ENCODE peak calls at places on chromosomes 4 and X, in six cellular contexts. T is psoas muscle, E is endodermal cell, Q is lower lobe of right lung, C is thoracic aorta, W is breast epithelium. A is an unnamed sample.
A peak's percentile ranks its signal among the peaks of the same experiment; 100 is the strongest.

GRCh38 chrX:17597836-17598434 is 139.4 kb upstream of the SCML1 start:
- DNase-seq in T (peak; percentile 64), E (no peak), Q (peak; percentile 64), C (peak; percentile 65), W (peak; percentile 67), A (peak; percentile 74)

GRCh38 chr4:78166582-78166981 is 109.5 kb downstream of the FRAS1 start:
- DNase-seq in T (no peak), E (no peak), Q (no peak), C (no peak), W (no peak), A (no peak)

GRCh38 chrX:81120936-81121351 is 80.8 kb downstream of the HMGN5 start:
- DNase-seq in T (peak; percentile 19), E (peak; percentile 74), Q (peak; percentile 43), C (no peak), W (no peak), A (peak; percentile 26)

GRCh38 chrX:20488473-20488872 is 221.8 kb upstream of the RPS6KA3 start:
- DNase-seq in T (no peak), E (no peak), Q (no peak), C (no peak), W (no peak), A (no peak)

GRCh38 chrX:84501798-84502628 is at the start of gene HDX:
- DNase-seq in T (peak; percentile 85), E (peak; percentile 86), Q (peak; percentile 90), C (peak; percentile 51), W (peak; percentile 70), A (peak; percentile 71)

GRCh38 chr4:85964298-85964697 is 395.6 kb downstream of the MAPK10 start:
- DNase-seq in T (no peak), E (no peak), Q (no peak), C (no peak), W (no peak), A (no peak)

GRCh38 chr4:140736669-140737343 is 19.4 kb downstream of the TBC1D9 start:
- DNase-seq in T (no peak), E (no peak), Q (no peak), C (no peak), W (no peak), A (no peak)

GRCh38 chrX:144275403-144275802 is 391.5 kb downstream of the UBE2NL start:
- DNase-seq in T (no peak), E (no peak), Q (no peak), C (no peak), W (no peak), A (no peak)

GRCh38 chr4:109332926-109333464 is 30.5 kb upstream of the COL25A1 start:
- DNase-seq in T (no peak), E (peak; percentile 88), Q (no peak), C (no peak), W (no peak), A (no peak)

GRCh38 chr4:649751-650310 is 24.2 kb downstream of the ATP5ME start:
- DNase-seq in T (no peak), E (no peak), Q (peak; percentile 36), C (no peak), W (no peak), A (no peak)

GRCh38 chr4:25128671-25129070 is 31.6 kb downstream of the SEPSECS start:
- DNase-seq in T (no peak), E (no peak), Q (no peak), C (no peak), W (no peak), A (no peak)

DNA sequence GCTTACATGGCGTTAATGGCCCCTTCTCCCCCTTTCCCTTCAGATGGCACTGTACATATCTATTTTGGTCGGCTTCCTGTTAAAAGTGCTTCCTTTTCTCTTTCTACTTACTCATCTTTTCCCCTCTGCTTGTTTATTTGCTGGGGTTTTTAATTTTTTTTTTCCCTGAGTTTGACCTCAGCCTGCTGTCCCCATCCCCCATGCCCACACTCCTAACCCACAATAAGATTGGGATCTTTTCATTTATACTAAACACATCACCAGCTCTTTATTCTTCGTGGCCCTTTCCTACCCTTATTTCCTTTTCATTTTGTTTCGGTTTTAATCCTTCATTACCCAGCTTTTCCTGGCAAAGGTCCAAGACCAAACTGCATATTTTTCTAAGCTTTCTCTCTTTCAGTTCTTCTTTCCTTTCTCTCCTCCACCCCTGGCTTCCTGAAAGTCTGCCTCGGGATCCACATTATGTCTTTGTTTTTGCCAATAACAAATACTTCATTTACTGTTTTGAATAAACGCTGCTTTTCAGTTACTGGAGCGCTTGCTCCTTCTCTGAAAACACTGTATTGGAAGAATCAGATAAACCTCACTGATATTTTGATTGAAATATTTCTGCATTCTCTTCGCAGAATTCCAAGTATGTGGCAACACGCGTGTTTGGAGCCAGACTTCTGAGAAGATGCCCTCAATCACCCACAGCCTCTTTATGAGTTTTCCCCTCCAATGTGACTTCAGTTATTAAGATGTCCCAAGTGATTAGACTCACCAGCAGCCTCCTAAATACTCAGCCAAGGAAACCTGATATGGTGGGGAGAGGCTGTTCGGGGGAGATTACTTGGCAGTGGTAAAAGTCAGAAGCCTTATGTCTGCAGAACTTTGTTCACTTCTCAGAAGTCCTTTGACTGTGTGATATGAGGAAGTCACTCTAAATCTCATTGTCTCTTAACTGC is 151.8 kb upstream of the USP9X start:
- DNase-seq in T (no peak), E (no peak), Q (no peak), C (no peak), W (no peak), A (no peak)
- H3K27ac ChIP-seq in T (peak overlapping the region; percentile 41), E (peak overlapping the region; percentile 7), Q (peak overlapping the region; percentile 64), C (peak overlapping the region; percentile 27), W (peak overlapping the region; percentile 56), A (no peak overlapping the region)

DNA sequence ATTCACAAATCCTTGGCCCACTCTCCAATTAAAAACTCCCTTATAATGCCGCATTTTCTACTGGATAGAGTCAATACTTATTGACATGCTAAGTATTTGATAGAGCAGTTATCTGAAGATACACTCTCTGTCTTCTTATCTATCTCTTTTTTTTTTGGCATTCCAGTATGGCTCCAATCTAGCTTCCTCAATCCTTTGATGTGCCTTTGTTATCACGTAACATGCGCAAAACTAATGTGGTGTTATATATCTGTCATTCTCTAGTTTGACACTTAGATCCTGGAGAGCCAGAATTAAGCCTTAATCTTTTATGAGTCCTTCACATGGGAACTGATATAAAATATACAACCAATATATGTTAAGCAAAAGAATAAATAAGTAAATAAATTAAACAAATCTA is 54.7 kb downstream of the VSIG4 start:
- DNase-seq in T (no peak), E (no peak), Q (no peak), C (no peak), W (no peak), A (no peak)
- H3K27ac ChIP-seq in T (no peak overlapping the region), E (no peak overlapping the region), Q (no peak overlapping the region), C (no peak overlapping the region), W (no peak overlapping the region), A (no peak overlapping the region)

DNA sequence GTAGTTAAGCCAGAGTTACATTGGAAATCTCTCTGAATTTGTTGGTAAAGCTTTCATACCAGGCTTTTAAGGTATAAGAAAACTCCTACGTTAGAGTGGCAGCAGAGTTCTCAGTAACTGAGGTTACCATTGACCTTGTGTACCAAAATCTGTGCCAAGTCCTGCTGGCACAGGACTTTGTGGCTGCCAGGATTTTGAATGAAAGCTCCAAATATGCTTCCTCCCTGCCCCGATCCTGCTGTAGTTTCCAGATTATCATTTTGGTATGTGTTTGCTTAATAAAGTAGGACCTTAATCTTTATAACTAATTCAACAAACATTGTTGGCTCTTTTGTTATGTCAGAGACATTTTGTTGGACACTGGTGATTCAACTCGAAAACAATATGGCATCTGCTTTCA is 36.6 kb downstream of the SPARCL1 start:
- DNase-seq in T (no peak), E (no peak), Q (no peak), C (no peak), W (no peak), A (no peak)
- H3K27ac ChIP-seq in T (no peak overlapping the region), E (no peak overlapping the region), Q (peak overlapping the region; percentile 54), C (peak overlapping the region; percentile 40), W (no peak overlapping the region), A (no peak overlapping the region)

GRCh38 chrX:41452565-41452964 is 5.4 kb downstream of the NYX start:
- DNase-seq in T (no peak), E (no peak), Q (no peak), C (no peak), W (no peak), A (no peak)

GRCh38 chrX:41447897-41448296 is 754 bp downstream of the NYX start:
- DNase-seq in T (no peak), E (no peak), Q (no peak), C (no peak), W (no peak), A (no peak)

GRCh38 chrX:41445781-41446358 is 1.3 kb upstream of the NYX start:
- DNase-seq in T (peak; percentile 20), E (no peak), Q (no peak), C (no peak), W (no peak), A (no peak)

GRCh38 chrX:41449615-41450014 is 2.5 kb downstream of the NYX start:
- DNase-seq in T (no peak), E (no peak), Q (no peak), C (no peak), W (no peak), A (no peak)

DNA sequence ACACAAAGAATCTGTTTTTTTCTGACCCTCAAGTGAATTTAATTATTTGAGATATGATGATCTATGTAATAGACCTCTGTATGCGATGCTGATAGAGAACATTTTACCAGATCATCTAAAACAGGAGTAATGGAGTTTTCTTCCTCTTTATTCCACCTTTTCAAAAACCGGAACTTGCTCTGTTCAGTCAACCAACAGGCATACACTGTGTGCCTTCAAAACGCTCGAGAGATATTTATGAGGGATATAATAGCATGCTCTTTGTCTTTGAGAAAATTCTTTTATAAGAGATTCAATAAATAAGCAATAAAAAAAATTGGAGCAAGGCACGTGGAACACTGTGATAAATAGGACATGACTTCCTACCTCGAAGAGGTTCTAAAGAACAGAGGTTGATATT is 2.0 kb downstream of the NYX start:
- DNase-seq in T (no peak), E (no peak), Q (no peak), C (no peak), W (no peak), A (no peak)
- H3K27ac ChIP-seq in T (peak overlapping the region; percentile 82), E (no peak overlapping the region), Q (no peak overlapping the region), C (peak overlapping the region; percentile 69), W (no peak overlapping the region), A (no peak overlapping the region)

DNA sequence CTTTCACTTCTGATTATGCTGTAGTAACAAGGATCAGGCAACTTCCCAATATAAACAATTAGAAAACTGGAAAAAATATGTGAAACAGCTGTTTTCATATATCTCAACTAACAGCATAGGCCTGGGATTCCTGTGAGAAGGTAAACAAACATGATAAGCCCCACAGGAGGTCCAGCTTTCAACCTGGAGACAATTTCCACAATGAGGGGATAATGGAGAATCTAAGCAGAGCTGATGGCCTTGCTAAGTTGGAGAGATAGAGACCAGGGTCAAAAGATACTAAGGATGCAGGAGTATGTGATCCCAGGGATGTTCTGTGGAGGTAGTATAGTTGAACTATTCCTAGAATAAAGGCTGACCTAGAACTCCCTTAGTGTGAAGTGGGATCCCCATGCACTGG is 452.3 kb upstream of the ACTRT1 start:
- DNase-seq in T (no peak), E (peak; percentile 54), Q (no peak), C (no peak), W (no peak), A (no peak)
- H3K27ac ChIP-seq in T (no peak overlapping the region), E (no peak overlapping the region), Q (no peak overlapping the region), C (no peak overlapping the region), W (no peak overlapping the region), A (no peak overlapping the region)

GRCh38 chr4:16731776-16732380 is 166.6 kb downstream of the LDB2 start:
- DNase-seq in T (no peak), E (no peak), Q (no peak), C (no peak), W (no peak), A (no peak)
- H3K27ac ChIP-seq in T (no peak overlapping the region), E (no peak overlapping the region), Q (no peak overlapping the region), C (no peak overlapping the region), W (no peak overlapping the region), A (no peak overlapping the region)

A was measured in pancreas.